ENCODE peak calls at places on chromosomes 6 and 20, in six cellular contexts. T is suprapubic skin, P is prostate gland, W is endothelial cell of umbilical vein, S is stomach, C is HCT116. Q is an unnamed sample.

GRCh38 chr20:35171753-35172433 is at the start of gene PROCR:
- DNase-seq in S (peak; percentile 72), W (peak; percentile 98), C (peak; percentile 92), T (peak; percentile 92), P (peak; percentile 86), Q (peak; percentile 97)

GRCh38 chr6:111580826-111581505 is 24.7 kb downstream of the TRAF3IP2 start:
- DNase-seq in W (no peak), C (no peak), P (no peak), S (no peak), T (no peak), Q (no peak)

GRCh38 chr6:5422321-5422915 is 161.1 kb downstream of the FARS2 start:
- DNase-seq in C (peak; percentile 7), W (peak; percentile 40), S (peak; percentile 52), T (no peak), P (peak; percentile 19), Q (no peak)

GRCh38 chr20:19466204-19466928 is 253.9 kb downstream of the SLC24A3 start:
- DNase-seq in C (no peak), W (no peak), T (no peak), P (no peak), S (no peak), Q (peak; percentile 22)

GRCh38 chr6:44007818-44008660 is 119.2 kb downstream of the MRPL14 start:
- DNase-seq in W (no peak), C (no peak), P (no peak), T (no peak), S (no peak), Q (no peak)

GRCh38 chr6:143941852-143942627 is 66.0 kb downstream of the PLAGL1 start:
- DNase-seq in C (peak; percentile 51), W (no peak), S (peak; percentile 52), T (no peak), P (peak; percentile 14), Q (no peak)

GRCh38 chr6:36600564-36601146 is 6.5 kb downstream of the SRSF3 start:
- DNase-seq in C (no peak), T (no peak), W (no peak), S (no peak), P (no peak), Q (no peak)

GRCh38 chr20:35339007-35339406 is 46.8 kb upstream of the FAM83C start:
- DNase-seq in C (no peak), T (no peak), W (no peak), S (no peak), P (no peak), Q (no peak)

GRCh38 chr6:146028250-146028789 is 542 bp upstream of the GRM1 start:
- DNase-seq in P (peak; percentile 20), W (peak; percentile 52), C (no peak), T (no peak), S (peak; percentile 55), Q (no peak)

GRCh38 chr20:11980263-11980662 is 62.6 kb downstream of the BTBD3 start:
- DNase-seq in W (no peak), T (no peak), S (no peak), P (no peak), C (no peak), Q (no peak)

GRCh38 chr6:9101920-9102319 is 666.6 kb upstream of the SLC35B3 start:
- DNase-seq in C (no peak), T (no peak), S (no peak), P (no peak), W (no peak), Q (no peak)

GRCh38 chr6:100267002-100267401 is 197.7 kb downstream of the SIM1 start:
- DNase-seq in T (no peak), P (no peak), C (no peak), W (no peak), S (no peak), Q (no peak)

GRCh38 chr6:151154418-151154817 is 85.3 kb upstream of the AKAP12 start:
- DNase-seq in S (no peak), T (no peak), C (no peak), P (no peak), W (peak; percentile 10), Q (no peak)

GRCh38 chr20:56799187-56799586 is 170.1 kb downstream of the TFAP2C start:
- DNase-seq in W (no peak), C (no peak), P (no peak), S (no peak), T (no peak), Q (no peak)

GRCh38 chr6:129744201-129744879 is 34.4 kb upstream of the ARHGAP18 start:
- DNase-seq in T (no peak), S (no peak), W (peak; percentile 75), C (peak; percentile 78), P (no peak), Q (no peak)

GRCh38 chr20:43507150-43508080 is at the start of gene L3MBTL1:
- DNase-seq in W (peak; percentile 35), T (no peak), S (peak; percentile 68), P (peak; percentile 39), C (peak; percentile 33), Q (no peak)

GRCh38 chr20:43511879-43512278 is 4.4 kb downstream of the L3MBTL1 start:
- DNase-seq in S (no peak), C (no peak), T (no peak), P (no peak), W (no peak), Q (no peak)

GRCh38 chr20:43506238-43506637 is 1.3 kb upstream of the L3MBTL1 start:
- DNase-seq in T (no peak), P (no peak), W (no peak), C (no peak), S (no peak), Q (no peak)

GRCh38 chr20:43508106-43508505 is 609 bp downstream of the L3MBTL1 start:
- DNase-seq in C (no peak), W (no peak), T (no peak), S (no peak), P (no peak), Q (no peak)

DNA sequence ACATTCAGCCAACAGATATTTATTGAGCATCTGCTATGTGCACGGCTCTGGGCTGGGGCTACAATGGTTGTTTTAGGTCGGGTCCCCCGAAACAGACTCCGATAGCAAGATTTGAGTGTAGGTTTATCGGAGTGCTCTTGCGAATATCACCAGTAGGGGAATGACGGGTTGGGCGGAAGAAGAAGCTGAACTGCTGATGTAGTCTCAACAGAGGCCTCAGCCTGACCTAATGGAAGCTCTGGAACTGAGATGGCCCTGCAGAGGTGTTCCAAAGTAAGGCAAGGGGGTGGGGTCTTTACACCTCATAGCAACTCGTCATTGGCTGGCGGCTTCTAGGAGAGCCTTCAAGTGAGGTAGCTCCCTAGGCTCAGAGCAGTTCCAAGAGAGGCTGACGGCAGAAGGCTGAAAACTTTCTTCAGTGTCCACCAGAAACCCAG is 1.1 kb downstream of the L3MBTL1 start:
- DNase-seq in P (no peak), C (no peak), T (no peak), W (no peak), S (no peak), Q (no peak)
- TF ChIP-seq POLR2AphosphoS5 in P (no peak), C (no peak), T (no peak), W (no peak), S (no peak), Q (no peak)

GRCh38 chr6:39891976-39892375 is 42.3 kb downstream of the MOCS1 start:
- DNase-seq in P (no peak), C (no peak), W (no peak), T (no peak), S (no peak), Q (no peak)

GRCh38 chr6:39893286-39893685 is 41.0 kb downstream of the MOCS1 start:
- DNase-seq in P (no peak), S (no peak), T (no peak), W (no peak), C (no peak), Q (no peak)

GRCh38 chr6:39892490-39893129 is 41.7 kb downstream of the MOCS1 start:
- DNase-seq in P (peak; percentile 44), T (no peak), W (peak; percentile 69), C (peak; percentile 6), S (peak; percentile 74), Q (no peak)

GRCh38 chr6:39889229-39889628 is 45.0 kb downstream of the MOCS1 start:
- DNase-seq in S (no peak), T (no peak), C (no peak), P (no peak), W (no peak), Q (no peak)

GRCh38 chr6:39891353-39891752 is 42.9 kb downstream of the MOCS1 start:
- DNase-seq in T (no peak), P (no peak), W (no peak), S (no peak), C (no peak), Q (no peak)
- H3K27ac ChIP-seq in T (no peak overlapping the region), P (no peak overlapping the region), W (no peak overlapping the region), S (no peak overlapping the region), C (no peak overlapping the region), Q (no peak overlapping the region)

GRCh38 chr6:66825539-66825938 is 1118.5 kb upstream of the EYS start:
- DNase-seq in P (no peak), C (no peak), W (no peak), T (no peak), S (no peak), Q (no peak)
- TF ChIP-seq POLR2AphosphoS5 in P (no peak), C (no peak), W (no peak), T (no peak), S (no peak), Q (no peak)

DNA sequence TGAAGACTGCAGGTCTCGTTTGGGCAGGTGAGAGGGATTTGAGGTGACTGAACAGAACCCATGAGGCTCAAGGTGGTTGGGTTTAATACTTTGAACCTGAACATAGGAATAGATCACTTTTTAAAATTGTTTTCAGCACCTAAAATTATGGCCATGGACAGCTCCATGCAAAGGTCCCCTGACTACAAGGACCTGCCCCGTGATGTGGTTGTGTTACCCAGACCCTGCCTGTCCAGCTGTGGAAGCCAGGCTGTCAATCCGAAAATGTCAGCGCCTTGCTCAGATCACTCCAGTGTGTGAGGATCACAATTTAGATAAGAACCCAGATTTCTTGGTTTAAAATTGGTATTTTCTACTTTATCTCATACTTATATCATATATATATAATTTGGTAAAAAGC is 23.8 kb upstream of the RPS6KA2 start:
- DNase-seq in T (no peak), P (no peak), S (no peak), C (no peak), W (no peak), Q (no peak)
- H3K27ac ChIP-seq in T (no peak overlapping the region), P (no peak overlapping the region), S (no peak overlapping the region), C (no peak overlapping the region), W (no peak overlapping the region), Q (no peak overlapping the region)

GRCh38 chr6:135183532-135184440 is 2.7 kb downstream of the MYB start:
- DNase-seq in W (peak; percentile 35), S (peak; percentile 67), T (no peak), P (peak; percentile 40), C (peak; percentile 83), Q (no peak)
- TF ChIP-seq POLR2AphosphoS5 in W (no peak), S (no peak), T (no peak), P (no peak), C (no peak), Q (no peak)

GRCh38 chr20:62649140-62649539 is 6.8 kb downstream of the SLCO4A1 start:
- DNase-seq in C (no peak), P (no peak), W (no peak), S (no peak), T (no peak), Q (no peak)

GRCh38 chr20:62652894-62653305 is 10.6 kb downstream of the SLCO4A1 start:
- DNase-seq in C (no peak), W (no peak), T (no peak), P (no peak), S (no peak), Q (no peak)

GRCh38 chr20:62651285-62652021 is 9.2 kb downstream of the SLCO4A1 start:
- DNase-seq in T (no peak), P (peak; percentile 42), C (no peak), S (peak; percentile 88), W (no peak), Q (no peak)

GRCh38 chr20:62652051-62652893 is 10.0 kb downstream of the SLCO4A1 start:
- DNase-seq in T (peak; percentile 97), W (peak; percentile 96), S (peak; percentile 93), C (peak; percentile 33), P (peak; percentile 85), Q (no peak)

GRCh38 chr20:62650551-62651284 is 8.4 kb downstream of the SLCO4A1 start:
- DNase-seq in C (no peak), T (no peak), W (no peak), P (no peak), S (no peak), Q (no peak)
- H3K27ac ChIP-seq in C (peak overlapping the region; percentile 46), T (peak overlapping the region; percentile 92), W (no peak overlapping the region), P (peak overlapping the region; percentile 94), S (peak overlapping the region; percentile 89), Q (peak overlapping the region; percentile 87)